ENCODE peak calls at places on chromosomes 4 and X, in six cellular contexts. O, F, P, M, J and Q are unnamed samples.

GRCh38 chrX:15820106-15821073 is 30.1 kb downstream of the ZRSR2 start:
- DNase-seq in M (no peak), F (no peak), O (no peak), J (no peak), P (no peak), Q (no peak)

GRCh38 chrX:40579880-40580536 is 762 bp upstream of the ATP6AP2 start:
- DNase-seq in M (peak), J (no peak), O (peak), F (no peak), P (peak), Q (peak)

GRCh38 chr4:97395980-97396562 is 747.2 kb downstream of the STPG2 start:
- DNase-seq in F (peak), O (no peak), P (no peak), M (no peak), J (peak), Q (no peak)

GRCh38 chr4:6591305-6591704 is 16.3 kb downstream of the MAN2B2 start:
- DNase-seq in P (no peak), O (no peak), J (no peak), M (no peak), F (no peak), Q (no peak)

GRCh38 chr4:165472943-165473676 is 94.3 kb downstream of the CPE start:
- DNase-seq in F (peak), M (no peak), P (no peak), O (no peak), J (no peak), Q (no peak)

GRCh38 chr4:98341309-98341708 is 80.1 kb downstream of the RAP1GDS1 start:
- DNase-seq in M (peak), F (no peak), J (no peak), O (no peak), P (no peak), Q (no peak)

GRCh38 chrX:104742345-104742744 is 176.3 kb downstream of the IL1RAPL2 start:
- DNase-seq in P (no peak), O (no peak), M (no peak), J (no peak), F (peak), Q (no peak)

GRCh38 chrX:132963846-132964245 is 5.4 kb upstream of the HS6ST2 start:
- DNase-seq in P (no peak), O (no peak), M (no peak), F (no peak), J (no peak), Q (no peak)

GRCh38 chrX:99371976-99372595 is 1038.0 kb downstream of the PCDH19 start:
- DNase-seq in O (no peak), P (no peak), F (no peak), M (no peak), J (no peak), Q (no peak)

GRCh38 chr4:699816-700580 is 5.6 kb upstream of the PCGF3 start:
- DNase-seq in P (no peak), O (no peak), F (no peak), J (no peak), M (no peak), Q (no peak)

GRCh38 chrX:102744307-102744706 is 23.8 kb downstream of the GPRASP3 start:
- DNase-seq in F (no peak), J (no peak), M (no peak), O (no peak), P (no peak), Q (no peak)

GRCh38 chr4:38381788-38382187 is 282.2 kb upstream of the KLF3 start:
- DNase-seq in F (no peak), P (no peak), O (no peak), J (no peak), M (no peak), Q (no peak)

GRCh38 chr4:182486895-182487294 is 243.7 kb downstream of the TENM3 start:
- DNase-seq in O (no peak), J (no peak), P (peak), M (no peak), F (no peak), Q (no peak)

GRCh38 chr4:121177238-121178137 is 13.4 kb upstream of the TNIP3 start:
- DNase-seq in J (peak), P (peak), F (no peak), O (no peak), M (no peak), Q (no peak)

GRCh38 chrX:103170216-103170615 is 44.7 kb upstream of the BEX4 start:
- DNase-seq in F (peak), O (no peak), M (peak), J (no peak), P (no peak), Q (no peak)

GRCh38 chr4:127936974-127937373 is 28.0 kb downstream of the MFSD8 start:
- DNase-seq in O (no peak), F (peak), J (no peak), P (no peak), M (peak), Q (no peak)

GRCh38 chr4:133775881-133776280 is 425.7 kb downstream of the PABPC4L start:
- DNase-seq in J (no peak), O (no peak), F (peak), P (no peak), M (peak), Q (no peak)

GRCh38 chr4:186644737-186645261 is 78.9 kb downstream of the FAT1 start:
- DNase-seq in F (no peak), O (no peak), M (no peak), J (no peak), P (no peak), Q (no peak)

GRCh38 chr4:174380699-174381098 is 97.0 kb downstream of the CEP44 start:
- DNase-seq in O (no peak), F (no peak), J (no peak), M (no peak), P (no peak), Q (no peak)

GRCh38 chrX:74015379-74016019 is 288.5 kb upstream of the ZCCHC13 start:
- DNase-seq in J (peak), F (peak), M (peak), P (peak), O (peak), Q (peak)

GRCh38 chrX:153886915-153887314 is 942 bp upstream of the L1CAM start:
- DNase-seq in P (peak), M (no peak), J (no peak), F (no peak), O (no peak), Q (no peak)

GRCh38 chr4:39933689-39934590 is 43.8 kb downstream of the PDS5A start:
- DNase-seq in P (peak), O (no peak), J (no peak), M (peak), F (no peak), Q (no peak)

GRCh38 chr4:121072080-121072835 is at the start of gene NDNF:
- DNase-seq in J (peak), P (peak), M (peak), O (peak), F (no peak), Q (peak)

GRCh38 chr4:141410839-141411238 is 190.1 kb downstream of the ZNF330 start:
- DNase-seq in J (no peak), O (no peak), F (no peak), M (peak), P (no peak), Q (no peak)

GRCh38 chr4:70954032-70954431 is 39.4 kb upstream of the DCK start:
- DNase-seq in M (peak), F (no peak), O (no peak), J (no peak), P (no peak), Q (no peak)

GRCh38 chrX:103630171-103630511 is 1.4 kb downstream of the TCEAL1 start:
- DNase-seq in J (no peak), O (no peak), F (no peak), P (no peak), M (no peak), Q (no peak)

GRCh38 chr4:55851885-55852284 is 1.6 kb upstream of the EXOC1 start:
- DNase-seq in P (no peak), M (no peak), J (no peak), O (no peak), F (peak), Q (no peak)

GRCh38 chrX:118181030-118181429 is 64.4 kb upstream of the KLHL13 start:
- DNase-seq in F (peak), O (no peak), P (no peak), M (peak), J (no peak), Q (no peak)

GRCh38 chr4:159278399-159278798 is 175.5 kb downstream of the RAPGEF2 start:
- DNase-seq in O (no peak), F (no peak), J (no peak), P (no peak), M (no peak), Q (no peak)

DNA sequence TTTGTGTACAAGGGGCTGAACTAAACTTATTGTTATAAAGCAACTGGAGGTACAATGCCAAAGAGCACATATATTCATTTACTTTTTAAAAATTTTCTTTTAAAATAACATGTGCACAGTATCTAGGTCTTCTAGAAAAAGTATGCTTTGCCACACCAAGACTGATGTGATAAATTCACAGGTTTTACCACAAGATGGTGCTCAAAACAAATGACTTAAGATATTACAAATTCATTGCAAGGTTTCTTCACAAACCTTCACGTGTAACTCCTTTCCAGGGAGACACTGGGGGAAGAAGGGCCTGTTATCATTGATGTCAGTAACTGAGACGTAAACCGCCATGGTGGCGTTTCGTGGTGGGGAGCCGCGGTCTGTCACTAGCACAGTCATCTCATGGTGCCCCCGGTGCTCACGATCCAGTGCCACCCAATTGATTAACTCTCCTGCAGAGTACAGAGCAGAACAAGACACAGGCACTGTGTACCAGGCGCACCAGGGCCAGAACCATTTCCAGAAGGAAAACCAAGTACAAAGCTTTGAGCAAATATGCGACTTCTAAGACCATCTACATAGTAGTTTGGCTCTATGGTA is 162.2 kb downstream of the DCHS2 start:
- DNase-seq in F (peak), M (peak), J (peak), O (peak), P (peak), Q (peak)
- TF ChIP-seq EZH2phosphoT487 in F (no peak), M (no peak), J (no peak), O (no peak), P (no peak), Q (no peak)

GRCh38 chr4:84494518-84494917 is 4.6 kb downstream of the NKX6-1 start:
- DNase-seq in O (no peak), M (no peak), F (no peak), J (no peak), P (no peak), Q (no peak)

GRCh38 chr4:84491420-84491819 is 7.7 kb downstream of the NKX6-1 start:
- DNase-seq in O (no peak), J (peak), F (no peak), M (no peak), P (peak), Q (no peak)

GRCh38 chr4:84492737-84493091 is 6.4 kb downstream of the NKX6-1 start:
- DNase-seq in O (no peak), P (peak), F (no peak), J (peak), M (no peak), Q (no peak)

GRCh38 chr4:84492290-84492689 is 6.8 kb downstream of the NKX6-1 start:
- DNase-seq in J (no peak), P (peak), F (no peak), O (no peak), M (no peak), Q (no peak)

DNA sequence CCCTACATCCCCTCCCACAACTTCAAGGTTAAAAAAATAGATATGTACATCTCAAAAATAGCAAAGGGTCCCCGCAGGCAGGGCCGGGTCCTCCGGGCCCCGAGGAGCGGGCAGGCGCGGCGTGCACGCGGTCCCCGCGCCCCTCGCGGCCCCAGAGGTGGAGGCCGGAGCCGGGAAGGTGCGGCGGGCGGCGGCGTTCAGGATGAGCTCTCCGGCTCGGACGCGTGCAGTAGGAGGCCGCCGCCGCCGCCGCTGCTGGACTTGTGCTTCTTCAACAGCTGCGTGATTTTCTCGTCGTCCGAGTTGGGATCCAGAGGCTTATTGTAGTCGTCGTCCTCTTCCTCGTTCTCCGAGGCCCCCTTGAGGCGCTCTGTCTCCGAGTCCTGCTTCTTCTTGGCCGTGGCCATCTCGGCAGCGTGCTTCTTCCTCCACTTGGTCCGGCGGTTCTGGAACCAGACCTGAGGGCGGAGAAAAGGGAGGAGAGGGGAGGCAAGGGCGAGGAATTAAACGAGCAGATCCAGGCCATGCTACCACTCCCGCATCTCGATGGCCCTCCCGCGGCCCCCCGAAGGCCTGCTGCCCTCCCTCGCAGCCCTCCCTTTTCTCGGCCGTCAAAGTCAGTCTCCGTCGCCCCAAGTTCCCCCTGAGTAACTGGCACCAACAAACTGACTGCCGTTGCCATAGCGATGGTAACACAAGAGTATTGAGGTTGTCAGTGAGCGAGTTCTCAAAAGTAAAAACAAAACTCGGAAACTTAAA is 5.8 kb downstream of the NKX6-1 start:
- DNase-seq in M (peak), P (peak), J (peak), F (no peak), O (no peak), Q (peak)
- TF ChIP-seq EZH2 in M (peak), P (peak), J (peak), F (no peak), O (no peak), Q (peak)

DNA sequence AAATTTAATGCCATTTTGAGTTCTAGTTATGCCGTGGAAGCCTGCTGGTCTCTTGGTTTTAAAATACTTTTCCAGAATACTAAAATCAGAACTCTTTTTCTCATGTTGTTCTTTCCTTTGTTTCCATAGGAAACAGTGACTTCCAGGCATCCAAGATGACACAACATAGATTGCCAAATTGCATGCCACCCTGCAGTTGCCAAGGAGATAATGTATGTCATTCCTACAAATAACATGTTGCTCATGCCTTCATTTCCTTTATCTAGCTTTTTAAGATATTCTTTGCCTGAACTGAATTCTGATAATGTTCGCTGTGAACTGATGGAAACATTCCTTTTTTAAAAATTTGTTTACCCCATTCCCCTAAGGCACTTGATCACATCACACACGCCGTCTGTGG is 37.9 kb upstream of the COX7B2 start:
- DNase-seq in P (no peak), F (no peak), O (no peak), J (no peak), M (peak), Q (no peak)
- TF ChIP-seq EZH2phosphoT487 in P (no peak), F (no peak), O (no peak), J (no peak), M (no peak), Q (no peak)

GRCh38 chr4:48017108-48017527 is 546 bp downstream of the NIPAL1 start:
- DNase-seq in O (no peak), P (peak), J (peak), M (peak), F (peak), Q (peak)
- TF ChIP-seq EZH2 in O (no peak), P (no peak), J (no peak), M (no peak), F (no peak), Q (no peak)

GRCh38 chr4:126264839-126265238 is 950.1 kb downstream of the FAT4 start:
- DNase-seq in F (peak), M (peak), O (no peak), P (no peak), J (no peak), Q (no peak)

GRCh38 chr4:126265880-126266279 is 951.1 kb downstream of the FAT4 start:
- DNase-seq in M (peak), J (no peak), P (no peak), O (no peak), F (no peak), Q (no peak)

GRCh38 chr4:126268106-126268505 is 953.4 kb downstream of the FAT4 start:
- DNase-seq in P (no peak), F (no peak), O (no peak), J (no peak), M (peak), Q (no peak)

GRCh38 chr4:126269106-126269505 is 954.4 kb downstream of the FAT4 start:
- DNase-seq in J (no peak), F (no peak), M (peak), P (no peak), O (no peak), Q (no peak)

DNA sequence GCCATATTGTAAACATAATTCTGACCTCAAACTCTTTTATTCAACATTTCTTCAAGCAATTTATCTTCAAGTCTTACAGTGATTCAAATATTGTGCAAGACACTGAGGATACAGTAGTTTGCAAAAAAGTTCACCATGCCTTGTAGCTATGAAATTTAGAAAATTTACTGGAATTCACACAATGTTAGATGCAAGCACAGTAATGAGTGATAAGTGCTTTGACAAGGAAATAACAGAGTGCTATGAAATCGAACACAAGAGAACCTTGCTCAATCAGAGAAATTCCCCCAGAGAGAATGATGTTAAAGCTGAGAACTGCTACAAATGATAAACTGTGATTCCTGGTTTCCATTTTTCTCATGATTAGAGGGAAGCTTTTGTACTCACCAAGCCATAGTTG is 952.9 kb downstream of the FAT4 start:
- DNase-seq in P (no peak), F (no peak), O (no peak), M (peak), J (no peak), Q (no peak)
- TF ChIP-seq EZH2phosphoT487 in P (no peak), F (no peak), O (no peak), M (no peak), J (no peak), Q (no peak)

GRCh38 chr4:146637853-146638800 is 566 bp upstream of the POU4F2 start:
- DNase-seq in O (no peak), P (peak), F (no peak), J (peak), M (no peak), Q (no peak)
- TF ChIP-seq EZH2 in O (no peak), P (peak), F (no peak), J (peak), M (no peak), Q (peak)

DNA sequence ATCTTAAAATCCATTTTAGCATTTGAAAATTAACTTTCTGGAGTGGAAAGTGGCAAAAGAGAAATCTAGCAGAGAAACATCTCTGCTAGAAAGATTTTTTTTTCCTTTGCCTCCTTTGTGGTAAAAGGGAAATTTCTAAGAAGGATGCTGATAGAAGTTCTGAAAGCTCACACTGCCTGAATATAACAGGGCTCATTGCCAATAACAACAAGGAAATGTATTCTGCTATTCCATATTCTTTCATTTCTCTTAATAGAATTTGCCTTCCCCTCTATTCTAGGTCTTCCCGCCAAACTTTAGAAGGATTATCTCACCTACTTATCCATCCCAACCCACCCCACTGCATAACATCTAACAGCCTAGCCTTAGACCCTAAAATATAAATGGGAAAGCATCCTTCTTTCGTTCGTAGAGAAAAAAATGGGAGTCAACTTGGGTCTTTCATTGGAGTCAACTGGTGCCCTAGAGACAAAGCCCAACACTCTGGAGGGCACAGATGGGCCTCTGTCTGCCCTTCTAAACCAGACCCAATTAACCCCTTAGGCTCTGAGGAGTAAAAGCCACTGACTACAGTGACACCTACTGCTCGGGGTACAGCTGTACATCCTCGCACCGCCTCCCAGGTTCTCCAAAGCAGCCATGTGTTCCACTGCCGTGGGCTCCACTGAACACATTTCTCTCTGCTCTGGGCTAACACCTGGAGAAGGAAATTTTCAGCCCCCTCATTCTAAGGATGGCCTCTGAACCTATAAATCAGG is 103.9 kb downstream of the MAML3 start:
- DNase-seq in F (peak), P (peak), J (peak), M (peak), O (no peak), Q (no peak)
- TF ChIP-seq EZH2phosphoT487 in F (no peak), P (no peak), J (no peak), M (no peak), O (no peak), Q (no peak)